ENCODE peak calls at places on chromosomes 3 and 15, in nine cellular contexts. Z, N, V, K, Q, O, P, W and F are unnamed samples.

GRCh38 chr3:52038227-52038626 is 18.1 kb downstream of the DUSP7 start:
- DNase-seq in Z (no peak), N (no peak), V (no peak), K (no peak), Q (no peak), O (no peak), P (no peak), W (no peak), F (no peak)

GRCh38 chr3:150775001-150775599 is 12.1 kb upstream of the SIAH2 start:
- DNase-seq in Z (no peak), N (no peak), V (no peak), K (no peak), Q (no peak), O (no peak), P (no peak), W (no peak), F (no peak)

GRCh38 chr3:102156426-102156825 is 278.4 kb upstream of the ZPLD1 start:
- DNase-seq in Z (no peak), N (peak), V (no peak), K (no peak), Q (no peak), O (no peak), P (no peak), W (no peak), F (no peak)

GRCh38 chr3:182618085-182618732 is 175.1 kb upstream of the ATP11B start:
- DNase-seq in Z (peak), N (no peak), V (peak), K (peak), Q (peak), O (no peak), P (no peak), W (no peak), F (no peak)

GRCh38 chr3:10400050-10400748 is 79.3 kb upstream of the SEC13 start:
- DNase-seq in Z (no peak), N (no peak), V (no peak), K (no peak), Q (no peak), O (no peak), P (no peak), W (no peak), F (no peak)

GRCh38 chr15:55241193-55241592 is 44.5 kb upstream of the RSL24D1 start:
- DNase-seq in Z (no peak), N (no peak), V (no peak), K (no peak), Q (no peak), O (no peak), P (no peak), W (no peak), F (no peak)

GRCh38 chr15:78236491-78236890 is 2.1 kb upstream of the ACSBG1 start:
- DNase-seq in Z (no peak), N (no peak), V (no peak), K (no peak), Q (no peak), O (no peak), P (no peak), W (no peak), F (no peak)

GRCh38 chr3:189566550-189566949 is 64.6 kb upstream of the TP63 start:
- DNase-seq in Z (no peak), N (no peak), V (no peak), K (no peak), Q (no peak), O (no peak), P (no peak), W (no peak), F (no peak)

GRCh38 chr3:172646439-172647015 is 64.3 kb downstream of the NCEH1 start:
- DNase-seq in Z (no peak), N (no peak), V (peak), K (no peak), Q (no peak), O (no peak), P (no peak), W (peak), F (no peak)

GRCh38 chr3:194606941-194607340 is 26.3 kb downstream of the TMEM44 start:
- DNase-seq in Z (no peak), N (no peak), V (no peak), K (no peak), Q (no peak), O (no peak), P (no peak), W (no peak), F (no peak)

GRCh38 chr3:51955893-51956770 is 951 bp downstream of the GPR62 start:
- DNase-seq in Z (no peak), N (no peak), V (no peak), K (peak), Q (no peak), O (no peak), P (no peak), W (peak), F (no peak)

GRCh38 chr15:101463265-101463664 is 26.2 kb downstream of the PCSK6 start:
- DNase-seq in Z (no peak), N (no peak), V (no peak), K (no peak), Q (no peak), O (no peak), P (no peak), W (no peak), F (no peak)

GRCh38 chr15:27771892-27772291 is 327.2 kb downstream of the OCA2 start:
- DNase-seq in Z (no peak), N (no peak), V (no peak), K (no peak), Q (no peak), O (no peak), P (no peak), W (no peak), F (no peak)

GRCh38 chr3:100496711-100497261 is 4.4 kb downstream of the TMEM45A start:
- DNase-seq in Z (peak), N (no peak), V (no peak), K (no peak), Q (no peak), O (no peak), P (peak), W (no peak), F (no peak)
- TF ChIP-seq REST in Z (no peak), N (no peak), V (no peak), K (no peak), Q (no peak), O (no peak), P (no peak), W (no peak), F (no peak)

GRCh38 chr3:105823149-105823866 is 45.5 kb downstream of the CBLB start:
- DNase-seq in Z (peak), N (peak), V (no peak), K (no peak), Q (no peak), O (peak), P (no peak), W (no peak), F (no peak)
- TF ChIP-seq REST in Z (no peak), N (no peak), V (no peak), K (no peak), Q (no peak), O (no peak), P (no peak), W (no peak), F (no peak)

GRCh38 chr3:100868894-100869293 is 124.3 kb downstream of the ABI3BP start:
- DNase-seq in Z (no peak), N (no peak), V (no peak), K (no peak), Q (no peak), O (no peak), P (no peak), W (no peak), F (no peak)

GRCh38 chr3:100873624-100874023 is 119.6 kb downstream of the ABI3BP start:
- DNase-seq in Z (no peak), N (no peak), V (no peak), K (no peak), Q (no peak), O (no peak), P (no peak), W (no peak), F (no peak)

GRCh38 chr3:100865442-100865841 is 127.8 kb downstream of the ABI3BP start:
- DNase-seq in Z (no peak), N (no peak), V (no peak), K (no peak), Q (no peak), O (no peak), P (no peak), W (no peak), F (no peak)

GRCh38 chr3:100871307-100871706 is 121.9 kb downstream of the ABI3BP start:
- DNase-seq in Z (no peak), N (no peak), V (no peak), K (no peak), Q (no peak), O (no peak), P (no peak), W (no peak), F (no peak)

GRCh38 chr3:100869787-100870186 is 123.4 kb downstream of the ABI3BP start:
- DNase-seq in Z (no peak), N (no peak), V (no peak), K (no peak), Q (no peak), O (no peak), P (no peak), W (no peak), F (no peak)
- TF ChIP-seq REST in Z (no peak), N (no peak), V (no peak), K (no peak), Q (no peak), O (no peak), P (no peak), W (no peak), F (no peak)

GRCh38 chr3:72258366-72258765 is 473.4 kb upstream of the PROK2 start:
- DNase-seq in Z (no peak), N (no peak), V (no peak), K (no peak), Q (no peak), O (no peak), P (no peak), W (no peak), F (no peak)

GRCh38 chr3:72255736-72256559 is 471.0 kb upstream of the PROK2 start:
- DNase-seq in Z (no peak), N (no peak), V (no peak), K (peak), Q (no peak), O (no peak), P (no peak), W (peak), F (no peak)

GRCh38 chr3:72254483-72254882 is 469.5 kb upstream of the PROK2 start:
- DNase-seq in Z (no peak), N (no peak), V (no peak), K (no peak), Q (no peak), O (no peak), P (no peak), W (no peak), F (no peak)

GRCh38 chr3:72258786-72259185 is 473.8 kb upstream of the PROK2 start:
- DNase-seq in Z (no peak), N (no peak), V (no peak), K (no peak), Q (no peak), O (no peak), P (no peak), W (no peak), F (peak)

GRCh38 chr3:72255191-72255590 is 470.2 kb upstream of the PROK2 start:
- DNase-seq in Z (no peak), N (no peak), V (no peak), K (peak), Q (no peak), O (no peak), P (no peak), W (peak), F (no peak)
- TF ChIP-seq REST in Z (no peak), N (no peak), V (no peak), K (no peak), Q (no peak), O (no peak), P (no peak), W (no peak), F (no peak)

DNA sequence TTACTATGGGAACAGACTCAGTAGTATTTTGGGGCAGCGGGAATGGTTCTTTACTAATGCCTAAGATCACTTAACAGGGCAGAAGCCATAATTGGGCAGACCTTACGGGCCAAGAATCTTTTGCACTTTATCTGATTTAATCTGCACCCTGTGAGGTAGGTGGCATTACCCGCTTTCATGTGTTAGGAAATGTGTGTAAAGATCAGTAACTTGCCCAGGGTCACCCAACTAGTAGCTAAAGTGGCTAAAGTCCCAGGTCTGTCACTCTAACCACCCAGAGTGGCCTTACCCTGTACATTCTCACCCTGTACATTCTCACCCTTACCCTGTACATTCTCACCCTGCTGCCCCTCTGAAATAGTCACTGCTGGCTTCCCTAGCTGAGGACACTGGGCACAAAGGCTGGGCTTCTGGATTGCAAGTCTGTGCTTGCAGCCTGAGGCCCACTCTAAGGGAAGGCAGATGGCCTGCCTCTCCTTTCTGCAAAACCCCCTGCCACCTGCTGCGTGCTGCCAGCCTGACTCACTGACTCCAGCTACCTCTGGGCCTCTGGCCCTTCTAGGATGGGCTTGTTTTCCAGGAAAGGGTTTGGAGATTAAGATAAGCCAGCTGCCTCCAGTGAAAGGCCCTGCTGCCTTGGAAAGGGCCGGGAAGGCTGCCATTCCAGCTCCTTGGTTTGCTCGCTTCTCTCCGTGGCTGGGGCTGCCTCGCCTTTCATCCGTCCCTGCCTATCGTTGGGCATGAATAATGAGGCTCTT is 37.5 kb upstream of the MYZAP start:
- DNase-seq in Z (no peak), N (no peak), V (no peak), K (no peak), Q (no peak), O (no peak), P (no peak), W (peak), F (no peak)
- TF ChIP-seq REST in Z (no peak), N (no peak), V (no peak), K (no peak), Q (no peak), O (no peak), P (no peak), W (no peak), F (no peak)

DNA sequence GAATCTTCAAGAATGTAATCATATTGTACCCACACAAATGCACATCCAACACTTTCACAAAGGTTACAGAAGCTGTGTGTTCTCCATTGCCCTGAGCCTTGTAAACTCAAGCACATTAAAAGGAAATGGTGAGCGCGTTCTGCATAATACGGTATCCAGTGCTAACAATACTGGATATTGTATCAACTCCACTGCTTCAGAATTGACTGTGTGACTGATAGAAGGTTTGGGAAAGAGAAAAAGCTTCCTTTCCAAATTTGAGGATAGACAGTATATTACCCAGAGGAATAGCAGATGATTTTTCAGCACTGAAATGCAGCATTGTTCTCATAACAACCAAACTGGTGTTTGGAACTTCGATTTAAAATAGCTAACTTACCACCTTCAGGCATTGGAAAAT is 268.9 kb upstream of the RBMS3 start:
- DNase-seq in Z (no peak), N (no peak), V (no peak), K (no peak), Q (no peak), O (no peak), P (no peak), W (no peak), F (no peak)
- TF ChIP-seq REST in Z (no peak), N (no peak), V (no peak), K (no peak), Q (no peak), O (no peak), P (no peak), W (no peak), F (no peak)

DNA sequence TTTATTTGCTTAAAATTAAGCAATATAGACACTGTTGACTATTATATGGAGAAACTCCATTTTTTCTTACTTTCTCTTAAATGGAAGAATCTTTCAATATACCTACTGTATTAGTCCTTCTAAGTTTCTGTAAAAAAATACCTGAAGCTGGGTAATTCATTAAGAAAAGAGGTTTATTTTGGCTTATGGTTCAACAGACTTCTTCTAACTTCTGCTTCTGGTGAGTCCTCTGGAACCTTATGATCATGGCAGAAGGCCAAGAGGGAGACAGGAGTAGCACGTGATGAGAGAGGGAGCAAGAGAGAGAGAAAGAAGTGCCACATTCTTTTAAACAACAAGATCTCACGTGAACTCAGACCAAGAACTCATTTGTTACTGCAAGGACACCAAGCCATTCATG is 573.3 kb downstream of the MCTP2 start:
- DNase-seq in Z (no peak), N (no peak), V (no peak), K (no peak), Q (no peak), O (no peak), P (no peak), W (no peak), F (no peak)
- TF ChIP-seq REST in Z (no peak), N (no peak), V (no peak), K (no peak), Q (no peak), O (no peak), P (no peak), W (no peak), F (no peak)

DNA sequence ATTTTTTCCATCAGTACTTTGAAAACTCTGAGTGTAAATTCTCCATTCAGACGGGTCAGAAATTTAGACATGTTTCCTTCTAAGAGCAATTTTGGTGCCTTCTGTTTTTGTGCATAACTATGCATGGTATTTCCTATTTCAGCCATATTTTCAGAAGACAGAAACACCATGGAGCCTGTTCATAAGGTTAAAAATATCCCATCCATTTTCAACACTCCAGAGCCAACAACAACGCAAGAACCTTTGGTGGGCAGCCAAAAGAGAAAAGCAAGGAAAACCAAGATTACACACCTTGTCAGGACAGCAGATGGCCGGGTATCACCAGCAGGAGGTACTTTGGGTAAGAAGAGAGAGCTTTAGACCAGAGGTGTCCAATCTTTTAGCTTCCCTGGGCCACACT is 275.6 kb downstream of the BBX start:
- DNase-seq in Z (no peak), N (no peak), V (no peak), K (no peak), Q (no peak), O (no peak), P (no peak), W (no peak), F (no peak)
- TF ChIP-seq REST in Z (no peak), N (no peak), V (no peak), K (no peak), Q (no peak), O (no peak), P (no peak), W (no peak), F (no peak)

DNA sequence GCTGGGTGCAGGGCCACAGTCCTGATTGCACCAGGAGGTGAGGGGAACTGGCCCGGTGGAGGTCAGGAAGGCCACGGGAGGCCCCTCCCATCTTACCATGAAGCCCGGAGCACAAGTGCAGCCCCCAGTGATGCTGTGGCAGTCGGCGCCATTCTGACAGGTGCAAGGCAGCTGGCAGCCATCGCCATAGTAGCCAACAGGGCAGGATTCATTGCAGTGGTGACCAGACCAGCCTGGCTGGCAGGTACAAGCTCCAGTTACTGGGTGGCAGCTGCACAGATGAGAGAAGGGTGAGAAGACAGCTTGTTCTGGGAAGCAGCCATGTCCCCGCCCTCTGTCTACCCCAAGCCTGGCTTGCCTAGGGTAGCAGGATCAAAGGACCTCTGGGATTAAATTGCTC is 88.2 kb downstream of the RAB11A start:
- DNase-seq in Z (no peak), N (no peak), V (no peak), K (peak), Q (no peak), O (no peak), P (no peak), W (no peak), F (no peak)
- TF ChIP-seq REST in Z (no peak), N (no peak), V (no peak), K (no peak), Q (no peak), O (no peak), P (no peak), W (no peak), F (no peak)